ENCODE peak calls at places on chromosomes 2 and 18, in five cellular contexts. A is K562, Z is H1, N is GM12878, D is HepG2. L is an unnamed sample.

GRCh38 chr2:182726473-182726872 is 10.4 kb downstream of the DNAJC10 start:
- DNase-seq in A (no peak), Z (no peak), N (no peak), D (no peak), L (no peak)

GRCh38 chr2:156728328-156728727 is 292.1 kb downstream of the GPD2 start:
- DNase-seq in A (no peak), Z (no peak), N (no peak), D (no peak), L (no peak)

GRCh38 chr2:196823750-196824149 is 14.6 kb upstream of the C2orf66 start:
- DNase-seq in A (no peak), Z (no peak), N (no peak), D (no peak), L (no peak)

GRCh38 chr2:69088471-69088870 is 75.5 kb downstream of the ANTXR1 start:
- DNase-seq in A (no peak), Z (no peak), N (no peak), D (no peak), L (no peak)

GRCh38 chr2:153622285-153622684 is 143.7 kb upstream of the RPRM start:
- DNase-seq in A (no peak), Z (no peak), N (no peak), D (peak), L (no peak)

GRCh38 chr2:70141754-70142589 is 48.8 kb downstream of the C2orf42 start:
- DNase-seq in A (peak), Z (no peak), N (no peak), D (peak), L (peak)

GRCh38 chr2:225737556-225737955 is 338.0 kb downstream of the NYAP2 start:
- DNase-seq in A (no peak), Z (no peak), N (no peak), D (no peak), L (no peak)

GRCh38 chr2:147572622-147573021 is 272.2 kb upstream of the ACVR2A start:
- DNase-seq in A (no peak), Z (no peak), N (no peak), D (no peak), L (no peak)

GRCh38 chr2:216502776-216503629 is 4.4 kb downstream of the RPL37A start:
- DNase-seq in A (no peak), Z (no peak), N (no peak), D (no peak), L (no peak)

GRCh38 chr18:8661754-8662573 is 43.4 kb upstream of the MTCL1 start:
- DNase-seq in A (no peak), Z (peak), N (no peak), D (no peak), L (no peak)

GRCh38 chr18:27121108-27121507 is 64.0 kb downstream of the CHST9 start:
- DNase-seq in A (no peak), Z (no peak), N (no peak), D (no peak), L (no peak)

GRCh38 chr2:119236796-119237195 is 13.2 kb downstream of the STEAP3 start:
- DNase-seq in A (no peak), Z (no peak), N (no peak), D (peak), L (no peak)

GRCh38 chr2:40405440-40405839 is 46.5 kb downstream of the SLC8A1 start:
- DNase-seq in A (no peak), Z (no peak), N (no peak), D (no peak), L (no peak)

GRCh38 chr2:186518291-186518690 is 32.2 kb downstream of the ZC3H15 start:
- DNase-seq in A (no peak), Z (no peak), N (no peak), D (no peak), L (no peak)

GRCh38 chr2:188623995-188624643 is 332.4 kb downstream of the GULP1 start:
- DNase-seq in A (no peak), Z (no peak), N (no peak), D (no peak), L (no peak)

GRCh38 chr2:236106761-236107160 is 61.4 kb downstream of the GBX2 start:
- DNase-seq in A (no peak), Z (no peak), N (no peak), D (no peak), L (no peak)

GRCh38 chr2:23436346-23437099 is 51.5 kb downstream of the KLHL29 start:
- DNase-seq in A (no peak), Z (peak), N (no peak), D (no peak), L (no peak)

GRCh38 chr2:158644139-158644538 is 151.0 kb upstream of the DAPL1 start:
- DNase-seq in A (no peak), Z (no peak), N (no peak), D (no peak), L (no peak)

GRCh38 chr18:23237524-23238151 is 102.4 kb downstream of the CABLES1 start:
- DNase-seq in A (peak), Z (no peak), N (peak), D (no peak), L (no peak)

GRCh38 chr2:8658064-8658862 is 23.6 kb upstream of the ID2 start:
- DNase-seq in A (no peak), Z (no peak), N (no peak), D (no peak), L (no peak)

DNA sequence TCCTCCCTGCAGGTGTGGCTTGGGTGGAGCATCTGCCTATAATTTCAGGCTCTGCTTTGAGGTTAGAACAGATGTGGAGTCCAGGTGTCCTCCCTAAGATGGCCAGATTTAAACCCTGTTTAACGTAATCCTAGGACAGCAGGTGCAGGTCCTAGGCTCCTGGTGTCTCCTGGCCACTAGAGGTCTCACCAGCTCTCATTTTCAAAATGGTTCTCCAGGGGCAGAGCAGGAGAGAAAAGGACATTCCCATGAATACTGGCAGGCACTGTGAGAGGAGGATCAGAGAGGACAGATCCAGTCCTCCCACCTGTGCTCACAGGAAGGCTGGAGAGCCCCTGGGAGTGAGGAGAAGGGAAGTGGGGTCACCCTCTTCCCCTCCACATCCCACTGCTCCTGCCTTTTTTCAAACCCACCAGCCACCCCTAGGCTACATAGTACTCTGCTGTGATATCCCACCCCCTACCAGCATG is 100.6 kb upstream of the SMAD2 start:
- DNase-seq in A (peak), Z (peak), N (no peak), D (peak), L (peak)
- TF ChIP-seq JUND in A (no peak), Z (no peak), N (no peak), D (no peak), L (no peak)

GRCh38 chr2:84958135-84959044 is 12.6 kb upstream of the KCMF1 start:
- DNase-seq in A (no peak), Z (peak), N (no peak), D (peak), L (peak)
- TF ChIP-seq POLR2A in A (no peak), Z (peak), N (no peak), D (no peak), L (no peak)

GRCh38 chr2:15315411-15315810 is 245.7 kb downstream of the NBAS start:
- DNase-seq in A (no peak), Z (no peak), N (no peak), D (no peak), L (no peak)
- H3K4me3 ChIP-seq in A (no peak), Z (no peak), N (no peak), D (no peak), L (no peak)

GRCh38 chr18:13356032-13356431 is 137.5 kb downstream of the LDLRAD4 start:
- DNase-seq in A (no peak), Z (no peak), N (no peak), D (no peak), L (no peak)
- TF ChIP-seq JUND in A (no peak), Z (no peak), N (no peak), D (no peak), L (no peak)

DNA sequence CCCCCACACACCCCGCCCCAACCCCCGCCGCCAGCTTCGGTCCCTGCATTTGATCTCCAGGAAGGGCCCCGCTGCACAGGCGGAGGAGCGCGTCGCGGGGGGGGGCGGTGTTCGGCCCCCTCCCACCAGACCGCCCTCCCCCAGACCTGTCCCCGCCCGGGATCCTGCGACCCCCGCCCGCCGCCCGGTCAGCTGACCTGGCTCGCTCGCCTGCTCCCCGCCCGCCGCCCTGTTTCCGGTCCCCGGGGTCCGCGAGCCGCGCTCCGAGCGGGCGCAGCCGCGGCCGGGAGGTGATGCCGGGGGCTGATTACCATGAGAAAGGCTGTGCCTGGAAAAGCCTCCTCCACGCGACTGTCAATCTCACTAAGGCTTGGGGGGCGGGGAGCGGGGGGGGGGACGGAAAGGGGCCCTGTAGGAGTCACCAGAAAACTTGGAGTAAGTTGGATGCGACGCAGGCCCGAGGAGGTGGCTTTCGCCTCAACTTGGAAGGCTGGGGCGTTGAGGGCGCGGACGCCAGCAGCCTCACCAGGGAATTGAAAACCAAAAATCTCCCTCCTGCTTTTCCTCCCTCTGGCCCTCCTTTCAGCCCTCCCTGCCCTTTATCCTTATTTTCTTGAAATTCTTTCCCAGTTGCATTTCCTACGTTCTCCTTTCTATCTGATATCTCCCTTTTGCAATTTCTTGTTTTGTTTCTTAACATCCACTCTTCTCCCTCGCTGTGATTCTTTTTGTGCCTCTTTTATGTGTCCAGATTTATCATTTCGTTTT is 4.5 kb upstream of the ZEB2 start:
- DNase-seq in A (peak), Z (no peak), N (no peak), D (no peak), L (no peak)
- TF ChIP-seq POLR2A in A (peak), Z (no peak), N (no peak), D (no peak), L (no peak)